ENCODE peak calls at places on chromosomes 12 and 14, in seven cellular contexts. R is hepatocyte, M is fibroblast of lung, Y is astrocyte, L is endothelial cell of umbilical vein, B is GM23338, U is neural progenitor cell. Z is an unnamed sample. For H3K79me2 and H3K36me3, the result is how much of the 10 kb centered on the place peaks cover.

GRCh38 chr12:53201170-53201541 is 5.9 kb downstream of the ITGB7 start:
- DNase-seq in R (no peak), M (peak), Y (peak), L (no peak), B (no peak), U (no peak), Z (no peak)

GRCh38 chr12:108918206-108918605 is 38.3 kb downstream of the DAO start:
- DNase-seq in R (no peak), M (no peak), Y (no peak), L (no peak), B (no peak), U (no peak), Z (no peak)

GRCh38 chr14:35985504-35986218 is 159.5 kb downstream of the BRMS1L start:
- DNase-seq in R (no peak), M (peak), Y (no peak), L (no peak), B (peak), U (peak), Z (no peak)

GRCh38 chr12:31965090-31965489 is 5.9 kb downstream of the RESF1 start:
- DNase-seq in R (no peak), M (no peak), Y (no peak), L (no peak), B (peak), U (no peak), Z (no peak)

GRCh38 chr12:91513354-91513753 is 330.7 kb upstream of the DCN start:
- DNase-seq in R (no peak), M (peak), Y (no peak), L (no peak), B (no peak), U (no peak), Z (no peak)

GRCh38 chr12:1279050-1279449 is 288.0 kb downstream of the ERC1 start:
- DNase-seq in R (no peak), M (peak), Y (no peak), L (no peak), B (no peak), U (no peak), Z (no peak)

GRCh38 chr12:38291160-38291559 is 25.4 kb upstream of the ALG10B start:
- DNase-seq in R (no peak), M (no peak), Y (no peak), L (no peak), B (no peak), U (no peak), Z (no peak)

GRCh38 chr14:100237735-100238418 is 1.1 kb upstream of the YY1 start:
- DNase-seq in R (peak), M (peak), Y (no peak), L (peak), B (peak), U (peak), Z (peak)

GRCh38 chr12:77841467-77842054 is 10.9 kb downstream of the NAV3 start:
- DNase-seq in R (no peak), M (no peak), Y (no peak), L (peak), B (no peak), U (no peak), Z (no peak)

GRCh38 chr14:106318700-106319099 is 792.3 kb downstream of the TMEM121 start:
- DNase-seq in R (no peak), M (no peak), Y (no peak), L (no peak), B (no peak), U (no peak), Z (peak)

GRCh38 chr12:130878193-130879185 is 6.6 kb downstream of the RAN start:
- DNase-seq in R (peak), M (no peak), Y (no peak), L (no peak), B (peak), U (no peak), Z (peak)

GRCh38 chr14:100611811-100612480 is 24.7 kb upstream of the BEGAIN start:
- DNase-seq in R (no peak), M (no peak), Y (no peak), L (no peak), B (no peak), U (no peak), Z (no peak)

GRCh38 chr12:81598205-81598604 is 160.9 kb downstream of the PPFIA2 start:
- DNase-seq in R (no peak), M (no peak), Y (no peak), L (no peak), B (no peak), U (no peak), Z (no peak)

GRCh38 chr12:132284071-132284492 is 45.3 kb downstream of the GALNT9 start:
- DNase-seq in R (no peak), M (peak), Y (peak), L (peak), B (no peak), U (no peak), Z (peak)

GRCh38 chr14:55294603-55295002 is 23.4 kb downstream of the FBXO34 start:
- DNase-seq in R (no peak), M (no peak), Y (no peak), L (no peak), B (no peak), U (no peak), Z (no peak)
- H3K79me2 ChIP-seq in R (half or more), M (under half), Y (half or more), L (under half), B (half or more), U (half or more), Z (half or more)

DNA sequence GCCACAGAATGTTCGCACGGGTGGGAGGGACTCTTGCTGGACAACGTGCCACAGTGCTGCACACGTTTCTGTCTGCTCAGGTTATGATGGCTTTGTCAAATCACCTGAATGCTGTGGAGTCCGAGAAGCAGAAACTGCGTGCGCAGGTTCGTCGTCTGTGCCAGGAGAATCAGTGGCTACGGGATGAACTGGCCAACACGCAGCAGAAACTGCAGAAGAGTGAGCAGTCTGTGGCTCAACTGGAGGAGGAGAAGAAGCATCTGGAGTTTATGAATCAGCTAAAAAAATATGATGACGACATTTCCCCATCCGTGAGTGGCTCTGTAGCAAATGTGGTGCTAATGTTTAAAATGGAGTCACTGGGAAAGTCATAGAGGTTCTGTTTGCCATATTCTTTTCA is 28.5 kb downstream of the KLC1 start:
- DNase-seq in R (no peak), M (peak), Y (peak), L (peak), B (no peak), U (no peak), Z (no peak)
- H3K36me3 ChIP-seq in R (under half), M (under half), Y (half or more), L (under half), B (under half), U (under half), Z (half or more)

GRCh38 chr14:104723651-104724406 is at the start of gene ADSS1:
- DNase-seq in R (peak), M (peak), Y (no peak), L (peak), B (peak), U (peak), Z (peak)

GRCh38 chr14:104724981-104725771 is 1.1 kb downstream of the ADSS1 start:
- DNase-seq in R (peak), M (peak), Y (no peak), L (no peak), B (peak), U (peak), Z (no peak)

GRCh38 chr14:104726600-104727451 is 2.8 kb downstream of the ADSS1 start:
- DNase-seq in R (no peak), M (no peak), Y (no peak), L (no peak), B (peak), U (no peak), Z (no peak)

GRCh38 chr14:104724407-104724980 is 465 bp downstream of the ADSS1 start:
- DNase-seq in R (no peak), M (no peak), Y (no peak), L (peak), B (peak), U (no peak), Z (no peak)

GRCh38 chr14:104725772-104726548 is 1.9 kb downstream of the ADSS1 start:
- DNase-seq in R (no peak), M (no peak), Y (no peak), L (no peak), B (no peak), U (no peak), Z (no peak)
- TF ChIP-seq CTCF in R (no peak), M (no peak), Y (no peak), L (no peak), B (no peak), U (no peak), Z (no peak)

GRCh38 chr12:128804762-128805161 is 19.0 kb downstream of the SLC15A4 start:
- DNase-seq in R (no peak), M (no peak), Y (no peak), L (no peak), B (no peak), U (no peak), Z (no peak)
- H3K79me2 ChIP-seq in R (under half), M (under half), Y (half or more), L (under half), B (under half), U (under half), Z (half or more)

DNA sequence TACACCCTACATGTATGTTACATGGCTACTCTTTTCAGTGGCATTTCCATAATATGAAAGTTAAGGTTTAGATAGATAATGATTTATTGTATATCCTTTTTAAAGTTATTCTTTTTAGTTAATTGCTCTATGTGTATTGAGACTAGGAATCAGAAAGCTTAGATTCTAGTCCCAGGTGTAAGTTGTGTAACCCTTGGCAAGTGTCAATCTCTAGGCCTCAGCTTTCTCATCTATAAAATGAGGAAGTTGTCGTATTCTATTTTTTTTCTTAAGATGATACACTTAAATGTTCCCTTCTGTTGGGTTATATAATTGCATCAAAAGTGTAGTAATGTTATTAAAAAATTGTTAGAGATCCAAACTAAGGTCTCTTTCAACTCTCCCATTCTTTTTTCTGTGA is 3.9 kb downstream of the RTRAF start:
- DNase-seq in R (no peak), M (no peak), Y (no peak), L (no peak), B (no peak), U (no peak), Z (no peak)
- H3K36me3 ChIP-seq in R (under half), M (under half), Y (half or more), L (under half), B (under half), U (under half), Z (half or more)

GRCh38 chr14:38207342-38207741 is 362 bp upstream of the SSTR1 start:
- DNase-seq in R (peak), M (no peak), Y (no peak), L (peak), B (no peak), U (peak), Z (no peak)

GRCh38 chr14:38207830-38208815 is at the start of gene SSTR1:
- DNase-seq in R (peak), M (peak), Y (no peak), L (peak), B (peak), U (peak), Z (no peak)

GRCh38 chr14:38210168-38210567 is 2.5 kb downstream of the SSTR1 start:
- DNase-seq in R (peak), M (peak), Y (no peak), L (peak), B (peak), U (no peak), Z (no peak)

GRCh38 chr14:38209572-38210159 is 2.0 kb downstream of the SSTR1 start:
- DNase-seq in R (no peak), M (peak), Y (no peak), L (peak), B (peak), U (no peak), Z (no peak)

DNA sequence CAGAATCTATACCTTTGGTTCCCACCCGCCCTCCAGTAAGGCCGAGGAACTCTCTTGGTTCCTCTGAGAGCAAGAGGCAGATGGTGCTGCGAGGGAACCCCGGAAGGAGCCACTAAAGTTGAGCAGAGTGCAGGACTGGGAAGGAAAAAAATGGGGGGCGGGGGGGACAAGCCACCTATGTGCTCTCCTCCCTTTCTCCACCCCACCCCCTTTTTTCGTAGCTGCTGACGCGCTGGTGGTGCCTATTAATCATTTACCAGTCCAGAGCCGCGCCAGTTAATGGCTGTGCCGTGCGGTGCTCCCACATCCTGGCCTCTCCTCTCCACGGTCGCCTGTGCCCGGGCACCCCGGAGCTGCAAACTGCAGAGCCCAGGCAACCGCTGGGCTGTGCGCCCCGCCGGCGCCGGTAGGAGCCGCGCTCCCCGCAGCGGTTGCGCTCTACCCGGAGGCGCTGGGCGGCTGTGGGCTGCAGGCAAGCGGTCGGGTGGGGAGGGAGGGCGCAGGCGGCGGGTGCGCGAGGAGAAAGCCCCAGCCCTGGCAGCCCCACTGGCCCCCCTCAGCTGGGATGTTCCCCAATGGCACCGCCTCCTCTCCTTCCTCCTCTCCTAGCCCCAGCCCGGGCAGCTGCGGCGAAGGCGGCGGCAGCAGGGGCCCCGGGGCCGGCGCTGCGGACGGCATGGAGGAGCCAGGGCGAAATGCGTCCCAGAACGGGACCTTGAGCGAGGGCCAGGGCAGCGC is 1.3 kb downstream of the SSTR1 start:
- DNase-seq in R (peak), M (peak), Y (peak), L (peak), B (peak), U (peak), Z (no peak)
- TF ChIP-seq CTCF in R (peak), M (peak), Y (no peak), L (peak), B (peak), U (peak), Z (no peak)

DNA sequence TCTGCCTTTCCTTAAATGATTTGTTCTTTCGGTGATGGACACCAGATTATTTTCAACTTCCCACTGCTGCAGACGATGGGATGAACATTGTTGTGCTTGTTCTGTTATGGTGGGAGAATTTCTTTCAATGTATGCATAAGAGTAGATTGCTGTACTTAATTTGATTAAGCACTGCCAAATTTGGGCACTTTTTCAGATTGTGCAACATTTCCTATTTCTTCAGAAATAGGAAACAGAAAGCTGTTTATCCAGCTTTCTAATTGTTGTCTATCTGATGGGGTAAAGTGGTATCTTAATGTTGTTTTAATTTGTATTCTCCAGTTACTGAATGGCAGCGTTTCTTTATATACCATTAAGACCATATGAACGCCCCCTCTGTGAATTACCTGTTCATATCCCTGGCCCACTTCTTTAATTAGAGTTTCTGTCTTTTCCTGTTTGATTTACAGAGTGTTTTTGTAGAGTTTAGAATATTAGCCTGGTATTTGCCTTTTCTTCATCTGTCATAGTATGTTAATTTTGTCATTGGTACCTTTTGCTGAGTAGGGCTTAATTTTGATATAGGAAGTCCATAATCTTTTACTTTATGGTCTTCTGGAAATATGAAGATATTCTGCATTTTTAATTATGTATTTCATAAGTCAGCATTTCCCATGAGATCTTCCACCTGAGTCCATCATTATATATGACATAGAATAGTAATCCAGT is 59.6 kb downstream of the DIP2B start:
- DNase-seq in R (no peak), M (peak), Y (no peak), L (peak), B (no peak), U (no peak), Z (no peak)
- H3K79me2 ChIP-seq in R (half or more), M (under half), Y (half or more), L (under half), B (half or more), U (half or more), Z (under half)